ENCODE peak calls at places on chromosomes 2 and 18, in ten cellular contexts. One of them, this sample, is unnamed.
A peak's percentile ranks its signal among the peaks of the same experiment; 100 is the strongest.

GRCh38 chr18:54712315-54712714 is 116.0 kb upstream of the RAB27B start:
- DNase-seq in ascending aorta: no peak
- DNase-seq in CD8-positive, alpha-beta T cell: no peak
- DNase-seq in Peyer's patch: no peak
- DNase-seq in MM.1S: no peak
- DNase-seq in neuronal stem cell: no peak
- DNase-seq in DND-41: no peak
- DNase-seq in endodermal cell: no peak
- DNase-seq in CD4-positive, alpha-beta T cell: no peak
- DNase-seq in right atrium auricular region: no peak
- DNase-seq in this sample: no peak

GRCh38 chr18:62334110-62334509 is 9.0 kb downstream of the TNFRSF11A start:
- DNase-seq in ascending aorta: no peak
- DNase-seq in CD8-positive, alpha-beta T cell: no peak
- DNase-seq in Peyer's patch: no peak
- DNase-seq in MM.1S: no peak
- DNase-seq in neuronal stem cell: no peak
- DNase-seq in DND-41: no peak
- DNase-seq in endodermal cell: no peak
- DNase-seq in CD4-positive, alpha-beta T cell: no peak
- DNase-seq in right atrium auricular region: no peak
- DNase-seq in this sample: no peak

GRCh38 chr2:138298900-138299299 is 202.7 kb upstream of the SPOPL start:
- DNase-seq in ascending aorta: no peak
- DNase-seq in CD8-positive, alpha-beta T cell: no peak
- DNase-seq in Peyer's patch: no peak
- DNase-seq in MM.1S: no peak
- DNase-seq in neuronal stem cell: no peak
- DNase-seq in DND-41: no peak
- DNase-seq in endodermal cell: no peak
- DNase-seq in CD4-positive, alpha-beta T cell: no peak
- DNase-seq in right atrium auricular region: no peak
- DNase-seq in this sample: no peak

GRCh38 chr18:27202771-27203170 is 17.7 kb upstream of the CHST9 start:
- DNase-seq in ascending aorta: no peak
- DNase-seq in CD8-positive, alpha-beta T cell: no peak
- DNase-seq in Peyer's patch: no peak
- DNase-seq in MM.1S: no peak
- DNase-seq in neuronal stem cell: no peak
- DNase-seq in DND-41: no peak
- DNase-seq in endodermal cell: no peak
- DNase-seq in CD4-positive, alpha-beta T cell: no peak
- DNase-seq in right atrium auricular region: no peak
- DNase-seq in this sample: no peak

GRCh38 chr2:122927710-122928249 is 1097.3 kb upstream of the CNTNAP5 start:
- DNase-seq in ascending aorta: no peak
- DNase-seq in CD8-positive, alpha-beta T cell: no peak
- DNase-seq in Peyer's patch: no peak
- DNase-seq in MM.1S: no peak
- DNase-seq in neuronal stem cell: no peak
- DNase-seq in DND-41: no peak
- DNase-seq in endodermal cell: no peak
- DNase-seq in CD4-positive, alpha-beta T cell: no peak
- DNase-seq in right atrium auricular region: no peak
- DNase-seq in this sample: no peak

GRCh38 chr2:191165190-191165643 is 14.4 kb upstream of the STAT4 start:
- DNase-seq in ascending aorta: no peak
- DNase-seq in CD8-positive, alpha-beta T cell: no peak
- DNase-seq in Peyer's patch: no peak
- DNase-seq in MM.1S: peak; percentile 57
- DNase-seq in neuronal stem cell: peak; percentile 35
- DNase-seq in DND-41: peak; percentile 41
- DNase-seq in endodermal cell: no peak
- DNase-seq in CD4-positive, alpha-beta T cell: no peak
- DNase-seq in right atrium auricular region: no peak
- DNase-seq in this sample: no peak

GRCh38 chr2:238651306-238652052 is 196.4 kb upstream of the TWIST2 start:
- DNase-seq in ascending aorta: peak; percentile 48
- DNase-seq in CD8-positive, alpha-beta T cell: no peak
- DNase-seq in Peyer's patch: no peak
- DNase-seq in MM.1S: no peak
- DNase-seq in neuronal stem cell: no peak
- DNase-seq in DND-41: no peak
- DNase-seq in endodermal cell: peak; percentile 19
- DNase-seq in CD4-positive, alpha-beta T cell: no peak
- DNase-seq in right atrium auricular region: peak; percentile 32
- DNase-seq in this sample: no peak

GRCh38 chr2:27014771-27015433 is 17.9 kb upstream of the TMEM214 start:
- DNase-seq in ascending aorta: no peak
- DNase-seq in CD8-positive, alpha-beta T cell: no peak
- DNase-seq in Peyer's patch: no peak
- DNase-seq in MM.1S: no peak
- DNase-seq in neuronal stem cell: no peak
- DNase-seq in DND-41: no peak
- DNase-seq in endodermal cell: no peak
- DNase-seq in CD4-positive, alpha-beta T cell: no peak
- DNase-seq in right atrium auricular region: no peak
- DNase-seq in this sample: no peak

GRCh38 chr2:162607915-162608314 is 230.7 kb downstream of the KCNH7 start:
- DNase-seq in ascending aorta: no peak
- DNase-seq in CD8-positive, alpha-beta T cell: no peak
- DNase-seq in Peyer's patch: no peak
- DNase-seq in MM.1S: no peak
- DNase-seq in neuronal stem cell: no peak
- DNase-seq in DND-41: no peak
- DNase-seq in endodermal cell: no peak
- DNase-seq in CD4-positive, alpha-beta T cell: no peak
- DNase-seq in right atrium auricular region: no peak
- DNase-seq in this sample: no peak

GRCh38 chr2:18209934-18210639 is 331.6 kb downstream of the KCNS3 start:
- DNase-seq in ascending aorta: no peak
- DNase-seq in CD8-positive, alpha-beta T cell: no peak
- DNase-seq in Peyer's patch: no peak
- DNase-seq in MM.1S: no peak
- DNase-seq in neuronal stem cell: no peak
- DNase-seq in DND-41: no peak
- DNase-seq in endodermal cell: no peak
- DNase-seq in CD4-positive, alpha-beta T cell: no peak
- DNase-seq in right atrium auricular region: no peak
- DNase-seq in this sample: no peak

GRCh38 chr2:238009563-238009962 is 42.7 kb downstream of the UBE2F start:
- DNase-seq in ascending aorta: no peak
- DNase-seq in CD8-positive, alpha-beta T cell: no peak
- DNase-seq in Peyer's patch: no peak
- DNase-seq in MM.1S: no peak
- DNase-seq in neuronal stem cell: no peak
- DNase-seq in DND-41: no peak
- DNase-seq in endodermal cell: no peak
- DNase-seq in CD4-positive, alpha-beta T cell: no peak
- DNase-seq in right atrium auricular region: no peak
- DNase-seq in this sample: no peak

DNA sequence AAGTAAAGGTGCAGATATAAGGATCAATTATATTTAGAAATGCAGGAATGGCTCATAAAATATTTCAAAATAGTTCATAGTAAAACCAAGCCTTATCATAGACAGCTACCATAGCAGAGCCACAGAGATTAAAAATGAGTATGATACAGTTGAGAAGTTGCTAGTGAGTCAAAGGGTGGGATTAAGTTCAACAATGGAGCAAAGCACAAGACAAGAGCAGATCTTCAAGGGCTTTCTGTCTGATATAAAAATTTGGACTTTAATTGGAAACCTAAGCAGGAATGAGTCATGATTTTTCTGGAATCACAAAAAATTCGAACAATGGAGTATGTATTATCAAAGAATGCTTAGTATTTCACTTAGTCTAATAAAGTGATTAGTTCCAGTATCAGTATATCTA is 487.3 kb upstream of the NETO1 start:
- DNase-seq in ascending aorta: no peak
- DNase-seq in CD8-positive, alpha-beta T cell: no peak
- DNase-seq in Peyer's patch: no peak
- DNase-seq in MM.1S: no peak
- DNase-seq in neuronal stem cell: no peak
- DNase-seq in DND-41: no peak
- DNase-seq in endodermal cell: no peak
- DNase-seq in CD4-positive, alpha-beta T cell: no peak
- DNase-seq in right atrium auricular region: no peak
- DNase-seq in this sample: no peak
- H3K9me3 ChIP-seq in ascending aorta: no peaks in the 10 kb centered on the region
- H3K9me3 ChIP-seq in CD8-positive, alpha-beta T cell: no peaks in the 10 kb centered on the region
- H3K9me3 ChIP-seq in Peyer's patch: no peaks in the 10 kb centered on the region
- H3K9me3 ChIP-seq in MM.1S: no peaks in the 10 kb centered on the region
- H3K9me3 ChIP-seq in neuronal stem cell: no peaks in the 10 kb centered on the region
- H3K9me3 ChIP-seq in DND-41: no peaks in the 10 kb centered on the region
- H3K9me3 ChIP-seq in endodermal cell: no peaks in the 10 kb centered on the region
- H3K9me3 ChIP-seq in CD4-positive, alpha-beta T cell: no peaks in the 10 kb centered on the region
- H3K9me3 ChIP-seq in right atrium auricular region: no peaks in the 10 kb centered on the region
- H3K9me3 ChIP-seq in this sample: no peaks in the 10 kb centered on the region

DNA sequence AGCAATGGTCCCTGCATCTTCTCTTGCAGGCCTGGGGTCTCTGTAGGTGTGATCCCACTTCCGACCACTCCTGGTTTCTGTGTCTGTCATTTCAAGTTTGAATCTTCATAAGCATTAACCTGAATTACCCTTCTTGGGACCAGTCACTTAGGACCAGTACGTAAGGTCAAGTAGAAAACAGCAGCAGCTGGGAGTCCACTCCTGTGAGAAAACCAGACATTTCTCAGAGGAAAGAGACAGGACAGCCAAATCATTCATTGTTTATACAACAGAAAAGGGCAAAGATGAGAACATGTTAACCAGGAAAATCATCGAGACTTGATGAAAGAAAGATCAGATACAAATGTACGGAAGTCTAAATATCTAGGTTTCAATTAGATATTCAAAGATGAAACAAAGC is 163.0 kb downstream of the MREG start:
- DNase-seq in ascending aorta: no peak
- DNase-seq in CD8-positive, alpha-beta T cell: no peak
- DNase-seq in Peyer's patch: no peak
- DNase-seq in MM.1S: no peak
- DNase-seq in neuronal stem cell: no peak
- DNase-seq in DND-41: no peak
- DNase-seq in endodermal cell: no peak
- DNase-seq in CD4-positive, alpha-beta T cell: no peak
- DNase-seq in right atrium auricular region: no peak
- DNase-seq in this sample: no peak
- H3K9me3 ChIP-seq in ascending aorta: no peaks in the 10 kb centered on the region
- H3K9me3 ChIP-seq in CD8-positive, alpha-beta T cell: no peaks in the 10 kb centered on the region
- H3K9me3 ChIP-seq in Peyer's patch: no peaks in the 10 kb centered on the region
- H3K9me3 ChIP-seq in MM.1S: no peaks in the 10 kb centered on the region
- H3K9me3 ChIP-seq in neuronal stem cell: peaks cover 2% of the 10 kb centered on the region
- H3K9me3 ChIP-seq in DND-41: peaks cover 3% of the 10 kb centered on the region
- H3K9me3 ChIP-seq in endodermal cell: peaks cover 8% of the 10 kb centered on the region
- H3K9me3 ChIP-seq in CD4-positive, alpha-beta T cell: no peaks in the 10 kb centered on the region
- H3K9me3 ChIP-seq in right atrium auricular region: no peaks in the 10 kb centered on the region
- H3K9me3 ChIP-seq in this sample: no peaks in the 10 kb centered on the region

GRCh38 chr2:41498791-41499190 is 549.0 kb upstream of the PKDCC start:
- DNase-seq in ascending aorta: no peak
- DNase-seq in CD8-positive, alpha-beta T cell: no peak
- DNase-seq in Peyer's patch: no peak
- DNase-seq in MM.1S: no peak
- DNase-seq in neuronal stem cell: no peak
- DNase-seq in DND-41: no peak
- DNase-seq in endodermal cell: no peak
- DNase-seq in CD4-positive, alpha-beta T cell: no peak
- DNase-seq in right atrium auricular region: no peak
- DNase-seq in this sample: no peak

GRCh38 chr2:41496908-41497307 is 550.9 kb upstream of the PKDCC start:
- DNase-seq in ascending aorta: no peak
- DNase-seq in CD8-positive, alpha-beta T cell: no peak
- DNase-seq in Peyer's patch: no peak
- DNase-seq in MM.1S: peak; percentile 41
- DNase-seq in neuronal stem cell: no peak
- DNase-seq in DND-41: no peak
- DNase-seq in endodermal cell: no peak
- DNase-seq in CD4-positive, alpha-beta T cell: no peak
- DNase-seq in right atrium auricular region: no peak
- DNase-seq in this sample: no peak

GRCh38 chr2:41502752-41503151 is 545.1 kb upstream of the PKDCC start:
- DNase-seq in ascending aorta: no peak
- DNase-seq in CD8-positive, alpha-beta T cell: no peak
- DNase-seq in Peyer's patch: no peak
- DNase-seq in MM.1S: no peak
- DNase-seq in neuronal stem cell: no peak
- DNase-seq in DND-41: no peak
- DNase-seq in endodermal cell: no peak
- DNase-seq in CD4-positive, alpha-beta T cell: no peak
- DNase-seq in right atrium auricular region: no peak
- DNase-seq in this sample: no peak

GRCh38 chr2:41504532-41504931 is 543.3 kb upstream of the PKDCC start:
- DNase-seq in ascending aorta: no peak
- DNase-seq in CD8-positive, alpha-beta T cell: no peak
- DNase-seq in Peyer's patch: no peak
- DNase-seq in MM.1S: no peak
- DNase-seq in neuronal stem cell: no peak
- DNase-seq in DND-41: no peak
- DNase-seq in endodermal cell: no peak
- DNase-seq in CD4-positive, alpha-beta T cell: no peak
- DNase-seq in right atrium auricular region: no peak
- DNase-seq in this sample: no peak

DNA sequence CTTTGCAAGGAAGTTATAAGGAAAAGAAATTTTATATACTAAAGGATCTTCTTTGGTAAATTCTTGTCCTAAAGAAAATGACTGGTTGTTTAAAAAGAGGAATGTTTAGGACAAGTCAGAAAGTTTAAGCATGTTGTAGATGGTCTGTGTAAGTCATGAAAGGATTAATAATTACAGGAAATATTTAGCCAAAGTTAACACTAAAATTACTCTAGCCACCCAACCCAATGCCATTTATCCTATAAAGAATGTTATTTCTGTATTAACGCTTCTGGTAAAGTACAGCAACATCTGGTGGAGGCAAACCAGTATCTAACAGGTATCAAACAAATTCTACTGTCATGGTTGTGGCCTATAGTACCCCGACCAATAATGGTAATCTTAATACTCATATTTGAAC is 546.9 kb upstream of the PKDCC start:
- DNase-seq in ascending aorta: no peak
- DNase-seq in CD8-positive, alpha-beta T cell: no peak
- DNase-seq in Peyer's patch: no peak
- DNase-seq in MM.1S: no peak
- DNase-seq in neuronal stem cell: no peak
- DNase-seq in DND-41: no peak
- DNase-seq in endodermal cell: no peak
- DNase-seq in CD4-positive, alpha-beta T cell: no peak
- DNase-seq in right atrium auricular region: no peak
- DNase-seq in this sample: no peak
- H3K9me3 ChIP-seq in ascending aorta: peaks cover 7% of the 10 kb centered on the region
- H3K9me3 ChIP-seq in CD8-positive, alpha-beta T cell: no peaks in the 10 kb centered on the region
- H3K9me3 ChIP-seq in Peyer's patch: no peaks in the 10 kb centered on the region
- H3K9me3 ChIP-seq in MM.1S: no peaks in the 10 kb centered on the region
- H3K9me3 ChIP-seq in neuronal stem cell: peaks cover 17% of the 10 kb centered on the region
- H3K9me3 ChIP-seq in DND-41: peaks cover 56% of the 10 kb centered on the region
- H3K9me3 ChIP-seq in endodermal cell: peaks cover 64% of the 10 kb centered on the region
- H3K9me3 ChIP-seq in CD4-positive, alpha-beta T cell: peaks cover 13% of the 10 kb centered on the region
- H3K9me3 ChIP-seq in right atrium auricular region: peaks cover 39% of the 10 kb centered on the region
- H3K9me3 ChIP-seq in this sample: no peaks in the 10 kb centered on the region

DNA sequence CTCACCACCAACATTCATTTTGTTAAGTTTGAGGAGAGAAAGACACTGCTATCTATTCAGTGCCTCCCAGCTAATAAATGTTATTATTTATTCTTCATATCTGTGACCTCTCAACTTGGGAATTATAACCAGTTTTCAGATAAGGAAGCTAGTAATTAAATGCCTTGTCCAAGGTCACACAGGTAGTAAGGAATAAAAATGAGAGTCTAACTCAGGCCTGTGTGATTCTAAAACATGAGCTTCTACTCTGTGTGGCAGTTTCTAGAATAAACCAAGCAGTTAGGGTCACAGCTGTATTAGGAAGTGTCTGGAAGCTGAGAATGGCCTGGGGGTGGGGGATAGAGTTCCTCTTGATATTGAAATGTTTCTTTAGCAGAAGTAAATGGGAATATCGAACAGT is 137.8 kb upstream of the LRATD1 start:
- DNase-seq in ascending aorta: no peak
- DNase-seq in CD8-positive, alpha-beta T cell: no peak
- DNase-seq in Peyer's patch: no peak
- DNase-seq in MM.1S: no peak
- DNase-seq in neuronal stem cell: no peak
- DNase-seq in DND-41: no peak
- DNase-seq in endodermal cell: no peak
- DNase-seq in CD4-positive, alpha-beta T cell: no peak
- DNase-seq in right atrium auricular region: no peak
- DNase-seq in this sample: no peak
- H3K9me3 ChIP-seq in ascending aorta: no peaks in the 10 kb centered on the region
- H3K9me3 ChIP-seq in CD8-positive, alpha-beta T cell: no peaks in the 10 kb centered on the region
- H3K9me3 ChIP-seq in Peyer's patch: no peaks in the 10 kb centered on the region
- H3K9me3 ChIP-seq in MM.1S: no peaks in the 10 kb centered on the region
- H3K9me3 ChIP-seq in neuronal stem cell: no peaks in the 10 kb centered on the region
- H3K9me3 ChIP-seq in DND-41: no peaks in the 10 kb centered on the region
- H3K9me3 ChIP-seq in endodermal cell: no peaks in the 10 kb centered on the region
- H3K9me3 ChIP-seq in CD4-positive, alpha-beta T cell: peaks cover 4% of the 10 kb centered on the region
- H3K9me3 ChIP-seq in right atrium auricular region: no peaks in the 10 kb centered on the region
- H3K9me3 ChIP-seq in this sample: no peaks in the 10 kb centered on the region

This sample was measured in T-helper 17 cell.